ENCODE peak calls at places on chromosomes 3 and 15, in five cellular contexts. C is AG09319; K is Ammon's horn; M is activated naive CD4-positive, alpha-beta T cell treated with anti-CD3 and anti-CD28 coated beads, Interleukin-2, amount 50 U/mL, for 72 hours; Z is stimulated activated CD4-positive, alpha-beta T cell treated with anti-CD3 and anti-CD28 coated beads, Interleukin-4, amount 100 ng/mL, for 1 hour. X is an unnamed sample.

GRCh38 chr3:133211449-133211848 is 173.3 kb downstream of the TMEM108 start:
- DNase-seq in C (no peak), K (peak), M (no peak), Z (no peak), X (no peak)

GRCh38 chr3:175731543-175731942 is 872.4 kb downstream of the NAALADL2 start:
- DNase-seq in C (no peak), K (no peak), M (no peak), Z (no peak), X (no peak)

GRCh38 chr15:25862469-25863066 is 559 bp downstream of the ATP10A start:
- DNase-seq in C (no peak), K (no peak), M (peak), Z (peak), X (peak)

GRCh38 chr15:71275098-71275497 is 159.8 kb downstream of the THSD4 start:
- DNase-seq in C (peak), K (no peak), M (no peak), Z (no peak), X (no peak)

GRCh38 chr3:33173672-33174071 is 44.9 kb downstream of the SUSD5 start:
- DNase-seq in C (no peak), K (no peak), M (no peak), Z (no peak), X (no peak)

GRCh38 chr15:55349282-55349681 is 30.3 kb downstream of the PIGB start:
- DNase-seq in C (no peak), K (no peak), M (no peak), Z (no peak), X (no peak)

GRCh38 chr15:59668571-59668970 is 11.3 kb upstream of the GTF2A2 start:
- DNase-seq in C (no peak), K (no peak), M (no peak), Z (no peak), X (no peak)

GRCh38 chr15:79844221-79844620 is 52.6 kb downstream of the MTHFS start:
- DNase-seq in C (no peak), K (no peak), M (no peak), Z (no peak), X (no peak)

GRCh38 chr3:128316456-128316855 is 150.2 kb downstream of the DNAJB8 start:
- DNase-seq in C (no peak), K (no peak), M (no peak), Z (peak), X (peak)

GRCh38 chr3:24624938-24625681 is 130.5 kb upstream of the THRB start:
- DNase-seq in C (no peak), K (no peak), M (no peak), Z (no peak), X (no peak)

GRCh38 chr3:44772099-44772442 is 10.5 kb downstream of the KIF15 start:
- DNase-seq in C (no peak), K (no peak), M (no peak), Z (no peak), X (no peak)

GRCh38 chr3:124780356-124780755 is 50.1 kb downstream of the UMPS start:
- DNase-seq in C (peak), K (no peak), M (no peak), Z (no peak), X (no peak)

GRCh38 chr3:42519568-42519962 is 17.1 kb downstream of the VIPR1 start:
- DNase-seq in C (no peak), K (no peak), M (no peak), Z (no peak), X (no peak)

GRCh38 chr3:134992586-134992985 is 197.5 kb downstream of the EPHB1 start:
- DNase-seq in C (no peak), K (no peak), M (no peak), Z (no peak), X (no peak)

GRCh38 chr3:13338231-13338630 is 81.9 kb downstream of the NUP210 start:
- DNase-seq in C (no peak), K (no peak), M (no peak), Z (no peak), X (no peak)

GRCh38 chr3:52351762-52352055 is 35.6 kb downstream of the DNAH1 start:
- DNase-seq in C (no peak), K (no peak), M (no peak), Z (no peak), X (no peak)

GRCh38 chr3:85360742-85361387 is 402.1 kb downstream of the CADM2 start:
- DNase-seq in C (no peak), K (peak), M (no peak), Z (no peak), X (no peak)

GRCh38 chr3:136949708-136950107 is 8.1 kb upstream of the IL20RB start:
- DNase-seq in C (no peak), K (no peak), M (no peak), Z (no peak), X (no peak)

GRCh38 chr15:50353251-50353998 is 1.6 kb downstream of the GABPB1 start:
- DNase-seq in C (peak), K (no peak), M (no peak), Z (no peak), X (peak)

GRCh38 chr3:136778865-136779264 is 26.7 kb upstream of the STAG1 start:
- DNase-seq in C (no peak), K (no peak), M (no peak), Z (no peak), X (no peak)